ENCODE peak calls at places on chromosomes 16 and 17, in seven cellular contexts. O is DND-41, B is T-helper 2 cell, M is head of caudate nucleus, V is hypothalamus, H is ELR, J is iPS-NIHi11. P is an unnamed sample.

GRCh38 chr16:67545665-67546024 is 16.7 kb upstream of the CTCF start:
- DNase-seq in O (no peak), B (no peak), M (no peak), V (no peak), H (no peak), J (no peak), P (no peak)

GRCh38 chr17:61248399-61248798 is 151.2 kb upstream of the TBX2 start:
- DNase-seq in O (no peak), B (no peak), M (no peak), V (no peak), H (peak), J (no peak), P (no peak)

GRCh38 chr17:49783051-49783715 is 5.3 kb upstream of the KAT7 start:
- DNase-seq in O (no peak), B (no peak), M (no peak), V (no peak), H (no peak), J (no peak), P (no peak)

GRCh38 chr17:45408611-45409421 is 23.9 kb downstream of the ARHGAP27 start:
- DNase-seq in O (no peak), B (no peak), M (no peak), V (no peak), H (no peak), J (no peak), P (no peak)

GRCh38 chr17:77349976-77350830 is 209.4 kb downstream of the SEC14L1 start:
- DNase-seq in O (no peak), B (no peak), M (peak), V (no peak), H (peak), J (no peak), P (no peak)

GRCh38 chr17:57902800-57903759 is 52.1 kb downstream of the CUEDC1 start:
- DNase-seq in O (no peak), B (no peak), M (peak), V (peak), H (peak), J (no peak), P (no peak)

GRCh38 chr16:66370786-66371684 is 4.5 kb downstream of the CDH5 start:
- DNase-seq in O (no peak), B (no peak), M (no peak), V (no peak), H (no peak), J (no peak), P (no peak)

GRCh38 chr17:51341457-51341856 is 81.1 kb downstream of the UTP18 start:
- DNase-seq in O (no peak), B (no peak), M (no peak), V (no peak), H (no peak), J (no peak), P (no peak)

GRCh38 chr17:8326591-8327583 is 12.8 kb upstream of the ODF4 start:
- DNase-seq in O (no peak), B (peak), M (peak), V (no peak), H (peak), J (peak), P (no peak)

GRCh38 chr17:58394534-58395223 is 22.7 kb downstream of the RNF43 start:
- DNase-seq in O (no peak), B (no peak), M (no peak), V (no peak), H (no peak), J (no peak), P (no peak)

GRCh38 chr17:68291836-68292688 is 767 bp downstream of the ARSG start:
- DNase-seq in O (peak), B (peak), M (peak), V (no peak), H (peak), J (peak), P (peak)

GRCh38 chr16:78462261-78463208 is 363.1 kb downstream of the WWOX start:
- DNase-seq in O (no peak), B (no peak), M (no peak), V (no peak), H (no peak), J (no peak), P (no peak)

GRCh38 chr17:9436629-9437028 is 139.0 kb downstream of the STX8 start:
- DNase-seq in O (no peak), B (no peak), M (no peak), V (no peak), H (no peak), J (no peak), P (no peak)

GRCh38 chr17:1577186-1577585 is 14.6 kb upstream of the PITPNA start:
- DNase-seq in O (no peak), B (no peak), M (peak), V (peak), H (peak), J (peak), P (peak)

GRCh38 chr16:700684-701584 is 4.7 kb downstream of the FBXL16 start:
- DNase-seq in O (peak), B (no peak), M (no peak), V (no peak), H (no peak), J (peak), P (peak)

GRCh38 chr17:38906429-38907172 is 18.8 kb upstream of the LASP1NB start:
- DNase-seq in O (no peak), B (no peak), M (no peak), V (no peak), H (peak), J (no peak), P (no peak)

GRCh38 chr16:79372504-79373184 is 227.9 kb downstream of the MAF start:
- DNase-seq in O (no peak), B (peak), M (no peak), V (no peak), H (peak), J (no peak), P (no peak)

GRCh38 chr17:66673668-66674276 is 161.1 kb upstream of the CACNG5 start:
- DNase-seq in O (peak), B (peak), M (no peak), V (peak), H (peak), J (peak), P (peak)

GRCh38 chr16:57341441-57342303 is 16.9 kb upstream of the CCL22 start:
- DNase-seq in O (no peak), B (no peak), M (no peak), V (no peak), H (peak), J (peak), P (no peak)

GRCh38 chr16:88924834-88925539 is 52.0 kb downstream of the CBFA2T3 start:
- DNase-seq in O (peak), B (no peak), M (peak), V (no peak), H (peak), J (peak), P (peak)

GRCh38 chr17:48576479-48577309 is 1.5 kb downstream of the HOXB4 start:
- DNase-seq in O (no peak), B (no peak), M (no peak), V (no peak), H (peak), J (no peak), P (no peak)

GRCh38 chr16:67781548-67781921 is 24.8 kb downstream of the RANBP10 start:
- DNase-seq in O (peak), B (no peak), M (no peak), V (no peak), H (no peak), J (no peak), P (no peak)

GRCh38 chr16:14509675-14510132 is 120.4 kb downstream of the PARN start:
- DNase-seq in O (no peak), B (no peak), M (no peak), V (no peak), H (no peak), J (no peak), P (no peak)

GRCh38 chr16:57600048-57600835 is 28.2 kb upstream of the ADGRG1 start:
- DNase-seq in O (peak), B (no peak), M (peak), V (no peak), H (peak), J (peak), P (peak)